ENCODE peak calls at places on chromosomes 11 and 22, in four cellular contexts. T, O, P and B are unnamed samples.

GRCh38 chr11:28463826-28464225 is 355.6 kb downstream of the METTL15 start:
- DNase-seq in T (no peak), O (no peak), P (no peak), B (no peak)

GRCh38 chr11:15795378-15795777 is 561.0 kb downstream of the SOX6 start:
- DNase-seq in T (no peak), P (no peak), O (no peak), B (no peak)

GRCh38 chr11:73995731-73996130 is 13.1 kb upstream of the UCP2 start:
- DNase-seq in T (no peak), O (no peak), P (no peak), B (no peak)

GRCh38 chr11:107293677-107294344 is 163.8 kb downstream of the CWF19L2 start:
- DNase-seq in P (no peak), T (no peak), O (no peak), B (no peak)

GRCh38 chr11:105344938-105345337 is 205.4 kb upstream of the CARD18 start:
- DNase-seq in O (no peak), T (no peak), P (no peak), B (no peak)

GRCh38 chr11:64400096-64400495 is 41.1 kb downstream of the RPS6KA4 start:
- DNase-seq in P (no peak), O (no peak), T (no peak), B (no peak)

GRCh38 chr11:70581991-70582885 is 183.9 kb downstream of the CTTN start:
- DNase-seq in O (no peak), T (no peak), P (no peak), B (no peak)

GRCh38 chr11:120142072-120142423 is 4.1 kb upstream of the TRIM29 start:
- DNase-seq in P (no peak), O (no peak), T (no peak), B (no peak)

GRCh38 chr11:112042161-112042960 is 17.2 kb downstream of the DLAT start:
- DNase-seq in T (no peak), P (no peak), O (no peak), B (no peak)

DNA sequence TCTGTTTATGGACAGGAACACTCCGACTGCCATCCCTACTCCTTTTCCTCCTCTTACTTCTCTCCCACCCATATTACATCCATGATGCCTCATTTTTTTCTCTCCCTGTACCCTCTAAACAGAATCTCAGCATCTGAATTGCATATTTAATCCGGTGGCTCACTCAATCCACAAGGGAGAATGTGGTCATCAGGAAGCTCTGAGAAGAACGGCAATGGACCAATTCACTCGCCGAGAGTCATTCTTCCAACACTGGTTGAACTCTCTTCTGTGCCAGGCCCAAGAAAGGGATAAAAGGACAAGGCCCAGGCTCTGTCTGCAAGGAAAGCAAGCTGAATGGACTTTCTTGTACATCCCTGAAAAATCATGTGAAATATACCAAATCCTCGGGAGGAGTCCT is 15.9 kb downstream of the MAP6 start:
- DNase-seq in T (no peak), P (no peak), O (no peak), B (no peak)
- TF ChIP-seq CTCF in T (no peak), P (no peak), O (no peak), B (no peak)

GRCh38 chr22:25447689-25448434 is 116.6 kb upstream of the GRK3 start:
- DNase-seq in O (peak), P (peak), T (peak), B (peak)
- TF ChIP-seq POLR2A in O (no peak), P (no peak), T (peak), B (peak)

DNA sequence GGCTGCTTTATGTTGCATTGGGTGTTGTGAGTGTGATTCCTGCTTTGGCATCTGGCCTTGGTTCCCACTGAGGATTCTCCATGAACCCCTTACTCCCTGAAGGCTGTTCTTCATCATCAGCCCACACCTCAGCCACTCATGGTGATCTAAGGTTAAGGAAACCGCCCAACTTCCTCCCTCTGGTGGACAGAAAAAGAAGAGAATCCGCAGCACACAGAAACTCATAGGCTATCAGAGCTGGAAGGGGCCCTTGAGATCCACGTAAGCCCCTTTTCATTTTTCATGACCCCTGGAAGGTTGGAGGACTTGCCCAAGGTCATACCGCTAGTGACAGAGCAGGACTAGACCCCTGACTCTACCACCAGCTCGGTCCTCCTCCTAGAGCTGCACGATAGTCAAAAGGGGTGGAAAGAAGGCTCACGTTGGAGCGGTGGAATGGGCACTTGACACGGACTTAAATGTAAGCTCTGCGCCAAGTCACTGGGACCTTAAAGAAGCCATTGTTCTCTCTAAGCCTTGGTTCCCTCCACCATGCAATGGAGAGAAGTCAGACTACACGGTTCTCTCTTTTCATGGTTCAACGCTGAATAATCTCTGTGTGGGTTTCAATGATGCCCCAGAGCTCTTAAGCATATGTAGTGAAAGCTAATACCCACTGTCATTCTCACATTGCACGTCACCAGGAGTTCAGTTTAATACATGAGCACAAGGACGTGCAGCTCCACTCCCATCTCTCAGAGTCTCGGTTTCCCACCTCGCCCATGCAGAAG is 83.6 kb upstream of the CRTAM start:
- DNase-seq in T (no peak), O (no peak), P (no peak), B (no peak)
- TF ChIP-seq CTCF in T (no peak), O (peak), P (peak), B (no peak)

GRCh38 chr11:130001491-130002351 is 914 bp downstream of the PRDM10 start:
- DNase-seq in O (peak), P (no peak), T (peak), B (no peak)
- TF ChIP-seq POLR2A in O (no peak), P (no peak), T (no peak), B (peak)

DNA sequence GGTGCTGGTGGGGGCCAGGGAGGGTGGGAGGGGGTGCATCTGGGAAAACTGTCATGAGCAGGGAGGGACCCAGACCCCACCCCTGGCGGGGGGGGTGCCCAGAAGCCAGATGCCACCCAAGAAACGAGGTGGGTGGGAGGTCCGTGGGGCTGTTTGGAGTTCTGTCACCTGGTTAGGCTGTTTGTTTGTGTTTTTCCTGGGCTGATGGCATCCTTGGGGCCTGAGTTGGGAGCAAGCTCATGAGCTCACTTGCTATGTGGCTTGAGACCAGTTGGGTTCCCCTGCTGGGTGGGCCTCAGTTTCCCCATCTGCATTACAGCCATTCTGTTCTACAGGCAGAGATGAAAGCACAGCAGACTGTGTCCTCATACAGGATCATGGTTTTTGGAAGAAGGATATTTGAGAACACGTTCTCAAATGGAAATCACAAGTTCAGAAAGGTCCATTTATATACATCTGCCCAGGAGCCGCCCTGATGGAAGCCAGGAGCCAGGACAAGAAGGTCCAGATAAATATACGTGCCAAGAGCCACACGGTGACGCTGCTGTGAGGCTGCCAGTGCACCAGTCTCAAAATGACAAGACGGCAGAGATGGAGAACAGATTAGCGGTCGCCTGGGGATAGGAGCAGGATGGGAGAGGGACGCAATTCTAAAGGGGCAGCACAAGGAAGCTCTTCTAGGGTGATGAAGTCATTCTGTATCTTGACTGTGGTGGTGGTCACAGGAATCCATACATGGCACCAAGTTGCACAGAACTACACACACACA is 312.9 kb downstream of the MN1 start:
- DNase-seq in P (no peak), T (no peak), O (no peak), B (no peak)
- TF ChIP-seq CTCF in P (no peak), T (no peak), O (no peak), B (no peak)

GRCh38 chr11:57791321-57792059 is 29.9 kb downstream of the CTNND1 start:
- DNase-seq in O (no peak), P (no peak), T (no peak), B (no peak)

GRCh38 chr11:57793711-57794110 is 32.1 kb downstream of the CTNND1 start:
- DNase-seq in O (no peak), P (no peak), T (no peak), B (no peak)

GRCh38 chr11:57792870-57793269 is 31.3 kb downstream of the CTNND1 start:
- DNase-seq in O (no peak), P (peak), T (peak), B (no peak)

GRCh38 chr11:57787920-57788716 is 26.5 kb downstream of the CTNND1 start:
- DNase-seq in P (peak), O (no peak), T (no peak), B (no peak)

GRCh38 chr11:57792060-57792541 is 30.5 kb downstream of the CTNND1 start:
- DNase-seq in T (no peak), O (peak), P (peak), B (no peak)
- TF ChIP-seq POLR2A in T (no peak), O (no peak), P (no peak), B (no peak)

DNA sequence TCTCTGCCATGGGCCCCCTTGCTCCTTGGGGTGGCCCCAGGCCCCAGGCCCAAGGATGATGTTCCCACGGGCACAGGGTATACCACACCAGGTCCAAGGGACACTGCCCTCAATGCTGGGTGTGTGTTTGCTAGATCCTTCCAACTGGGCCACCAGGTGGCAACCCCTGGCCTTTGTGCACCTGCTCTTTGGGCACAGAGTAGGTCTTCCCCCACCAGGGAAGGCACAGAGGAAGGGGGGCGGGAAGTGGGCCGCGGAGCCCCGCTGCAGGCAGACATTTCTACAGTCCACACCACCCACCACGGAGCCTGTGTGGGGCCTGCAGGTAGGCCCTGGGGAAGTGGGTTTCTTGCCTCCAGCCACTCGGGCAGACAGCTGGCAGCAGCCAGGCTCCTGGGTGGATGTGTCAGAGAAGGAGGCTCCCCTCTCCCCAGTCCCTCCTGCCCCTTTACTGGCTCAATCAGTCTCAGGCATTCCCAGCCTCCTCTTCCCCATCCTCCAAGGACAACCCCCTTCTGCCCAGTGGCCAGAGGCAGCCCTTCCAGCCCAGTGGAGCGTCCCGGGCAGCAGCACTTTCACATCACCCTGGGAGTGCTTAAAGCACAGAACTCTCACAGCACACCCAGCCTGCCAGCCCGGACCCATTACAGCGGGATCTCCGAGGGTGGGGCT is 21.6 kb downstream of the MAFF start:
- DNase-seq in P (no peak), T (no peak), O (no peak), B (no peak)
- TF ChIP-seq CTCF in P (no peak), T (peak), O (no peak), B (no peak)